ENCODE peak calls at places on chromosomes 4 and X, in eight cellular contexts. G, Q, S, X, J, B, O and Z are unnamed samples.

GRCh38 chr4:184476660-184477059 is 2.3 kb upstream of the IRF2 start:
- DNase-seq in G (no peak), Q (no peak), S (no peak), X (peak), J (no peak), B (no peak), O (no peak), Z (no peak)

GRCh38 chr4:57926311-57926710 is 816.1 kb upstream of the IGFBP7 start:
- DNase-seq in G (no peak), Q (no peak), S (no peak), X (no peak), J (no peak), B (no peak), O (no peak), Z (no peak)

GRCh38 chr4:2830632-2831610 is 12.7 kb upstream of the ADD1 start:
- DNase-seq in G (peak), Q (no peak), S (no peak), X (peak), J (no peak), B (peak), O (no peak), Z (peak)

GRCh38 chr4:137106733-137107132 is 425.6 kb downstream of the PCDH18 start:
- DNase-seq in G (no peak), Q (no peak), S (no peak), X (no peak), J (no peak), B (no peak), O (no peak), Z (no peak)

GRCh38 chr4:52560844-52561280 is 98.2 kb downstream of the USP46 start:
- DNase-seq in G (no peak), Q (no peak), S (no peak), X (no peak), J (no peak), B (no peak), O (no peak), Z (no peak)

GRCh38 chrX:12874599-12874998 is 7.7 kb downstream of the TLR7 start:
- DNase-seq in G (no peak), Q (no peak), S (no peak), X (no peak), J (no peak), B (no peak), O (no peak), Z (no peak)

GRCh38 chr4:174317531-174317930 is 33.8 kb downstream of the CEP44 start:
- DNase-seq in G (no peak), Q (no peak), S (no peak), X (no peak), J (no peak), B (no peak), O (no peak), Z (no peak)

GRCh38 chr4:87410157-87410556 is 12.2 kb upstream of the NUDT9 start:
- DNase-seq in G (no peak), Q (no peak), S (no peak), X (no peak), J (no peak), B (no peak), O (no peak), Z (no peak)